ENCODE peak calls at places on chromosomes 3 and 15, in ten cellular contexts. T is thyroid gland; G is stimulated activated naive CD8-positive, alpha-beta T cell treated with anti-CD3 and anti-CD28 coated beads, Interleukin-15, Interleukin-2, amounts not matched to agents 100 U/mL and 50 U/mL, for 24 hours; L is NCI-H1092; D is pancreas; V is NCI-H345; Q is activated T-cell treated with anti-CD3 and anti-CD28 coated beads for 1 hour; Y is erythroblast; K is stimulated activated CD4-positive, alpha-beta T cell treated with anti-CD3 and anti-CD28 coated beads, TNF-alpha, amount 100 ng/mL, for 1 hour; W is A549. J is an unnamed sample.
A peak's percentile ranks its signal among the peaks of the same experiment; 100 is the strongest.

GRCh38 chr3:161700998-161701397 is 204.4 kb downstream of the OTOL1 start:
- DNase-seq in T (no peak), G (no peak), L (peak; percentile 21), D (no peak), V (peak; percentile 7), Q (no peak), Y (no peak), K (no peak), W (no peak), J (no peak)

GRCh38 chr3:101383156-101383575 is 62.8 kb upstream of the IMPG2 start:
- DNase-seq in T (no peak), G (no peak), L (no peak), D (no peak), V (no peak), Q (no peak), Y (no peak), K (no peak), W (no peak), J (no peak)

GRCh38 chr3:172709776-172710708 is 825 bp downstream of the NCEH1 start:
- DNase-seq in T (peak; percentile 63), G (peak; percentile 17), L (no peak), D (peak; percentile 59), V (no peak), Q (no peak), Y (peak; percentile 53), K (no peak), W (no peak), J (peak; percentile 15)

GRCh38 chr15:74525946-74526345 is 15.1 kb upstream of the ARID3B start:
- DNase-seq in T (no peak), G (no peak), L (no peak), D (no peak), V (no peak), Q (no peak), Y (no peak), K (no peak), W (no peak), J (no peak)

GRCh38 chr3:28575748-28576589 is 227.3 kb upstream of the AZI2 start:
- DNase-seq in T (peak; percentile 61), G (no peak), L (peak; percentile 42), D (peak; percentile 69), V (peak; percentile 53), Q (no peak), Y (no peak), K (no peak), W (no peak), J (peak; percentile 40)

GRCh38 chr3:34863485-34863884 is 775.8 kb upstream of the ARPP21 start:
- DNase-seq in T (no peak), G (no peak), L (no peak), D (no peak), V (no peak), Q (no peak), Y (no peak), K (no peak), W (no peak), J (no peak)

GRCh38 chr15:29089731-29090616 is 179.6 kb downstream of the NSMCE3 start:
- DNase-seq in T (no peak), G (peak; percentile 39), L (no peak), D (no peak), V (no peak), Q (no peak), Y (no peak), K (no peak), W (no peak), J (no peak)

GRCh38 chr3:45568848-45569247 is 25.7 kb upstream of the LIMD1 start:
- DNase-seq in T (no peak), G (no peak), L (no peak), D (no peak), V (no peak), Q (no peak), Y (no peak), K (no peak), W (no peak), J (no peak)

GRCh38 chr3:99355465-99355864 is 282.9 kb upstream of the COL8A1 start:
- DNase-seq in T (no peak), G (no peak), L (no peak), D (no peak), V (no peak), Q (no peak), Y (no peak), K (no peak), W (no peak), J (no peak)

GRCh38 chr3:15108082-15108545 is 9.2 kb upstream of the RBSN start:
- DNase-seq in T (peak; percentile 70), G (peak; percentile 81), L (peak; percentile 63), D (peak; percentile 89), V (peak; percentile 69), Q (peak; percentile 62), Y (peak; percentile 84), K (peak; percentile 67), W (peak; percentile 96), J (peak; percentile 17)

GRCh38 chr15:89792106-89792805 is 16.1 kb downstream of the MESP2 start:
- DNase-seq in T (no peak), G (no peak), L (no peak), D (no peak), V (no peak), Q (no peak), Y (no peak), K (no peak), W (no peak), J (no peak)

GRCh38 chr3:183278479-183279088 is 25.5 kb downstream of the B3GNT5 start:
- DNase-seq in T (no peak), G (no peak), L (no peak), D (no peak), V (no peak), Q (no peak), Y (no peak), K (no peak), W (no peak), J (no peak)

GRCh38 chr3:72698154-72698917 is 149.9 kb downstream of the SHQ1 start:
- DNase-seq in T (no peak), G (no peak), L (no peak), D (no peak), V (no peak), Q (no peak), Y (no peak), K (no peak), W (no peak), J (no peak)

GRCh38 chr3:43016513-43016865 is 37.4 kb downstream of the GASK1A start:
- DNase-seq in T (no peak), G (no peak), L (no peak), D (no peak), V (no peak), Q (no peak), Y (no peak), K (no peak), W (no peak), J (no peak)

GRCh38 chr3:136186330-136186729 is 9.8 kb downstream of the MSL2 start:
- DNase-seq in T (peak; percentile 20), G (peak; percentile 26), L (no peak), D (no peak), V (peak; percentile 4), Q (no peak), Y (no peak), K (no peak), W (no peak), J (no peak)

GRCh38 chr3:117853923-117854322 is 1144.3 kb downstream of the TUSC7 start:
- DNase-seq in T (no peak), G (no peak), L (peak; percentile 8), D (no peak), V (peak; percentile 43), Q (no peak), Y (no peak), K (no peak), W (peak; percentile 81), J (no peak)

GRCh38 chr3:167829057-167829456 is 93.5 kb downstream of the SERPINI1 start:
- DNase-seq in T (no peak), G (no peak), L (no peak), D (no peak), V (no peak), Q (no peak), Y (no peak), K (no peak), W (no peak), J (no peak)

GRCh38 chr3:18047052-18047451 is 304.6 kb upstream of the TBC1D5 start:
- DNase-seq in T (no peak), G (no peak), L (no peak), D (no peak), V (no peak), Q (no peak), Y (no peak), K (no peak), W (no peak), J (no peak)

GRCh38 chr3:5198986-5199731 is 11.7 kb downstream of the EDEM1 start:
- DNase-seq in T (no peak), G (no peak), L (no peak), D (no peak), V (no peak), Q (no peak), Y (no peak), K (no peak), W (no peak), J (no peak)

GRCh38 chr3:194364652-194365434 is 4.7 kb downstream of the LRRC15 start:
- DNase-seq in T (peak; percentile 54), G (no peak), L (peak; percentile 73), D (no peak), V (peak; percentile 87), Q (no peak), Y (no peak), K (no peak), W (no peak), J (no peak)

GRCh38 chr3:15120986-15121385 is 22.0 kb upstream of the RBSN start:
- DNase-seq in T (no peak), G (no peak), L (peak; percentile 29), D (no peak), V (peak; percentile 10), Q (no peak), Y (no peak), K (no peak), W (no peak), J (no peak)

GRCh38 chr3:160154033-160154432 is 71.2 kb upstream of the C3orf80 start:
- DNase-seq in T (no peak), G (no peak), L (no peak), D (no peak), V (no peak), Q (no peak), Y (no peak), K (no peak), W (no peak), J (no peak)

GRCh38 chr3:186502138-186502941 is 41.8 kb downstream of the CRYGS start:
- DNase-seq in T (peak; percentile 45), G (no peak), L (no peak), D (no peak), V (peak; percentile 48), Q (no peak), Y (no peak), K (no peak), W (no peak), J (no peak)

GRCh38 chr15:58437531-58438105 is 5.8 kb downstream of the LIPC start:
- DNase-seq in T (no peak), G (no peak), L (no peak), D (no peak), V (no peak), Q (no peak), Y (no peak), K (no peak), W (no peak), J (no peak)

J was measured in anterior cingulate cortex.